ENCODE peak calls at places on chromosomes 5 and 9, in nine cellular contexts. One of them, this sample, is unnamed. For H3K4me1, the result is how much of the 10 kb centered on the place peaks cover.

GRCh38 chr9:71937070-71937625 is 25.7 kb downstream of the C9orf85 start:
- DNase-seq in PC-3: no peak
- DNase-seq in astrocyte: no peak
- DNase-seq in DND-41: no peak
- DNase-seq in mammary epithelial cell: peak
- DNase-seq in K562: no peak
- DNase-seq in mesendoderm: no peak
- DNase-seq in GM12878: no peak
- DNase-seq in IMR-90: no peak
- DNase-seq in this sample: no peak

GRCh38 chr5:38734353-38734752 is 111.5 kb upstream of the OSMR start:
- DNase-seq in PC-3: no peak
- DNase-seq in astrocyte: no peak
- DNase-seq in DND-41: no peak
- DNase-seq in mammary epithelial cell: no peak
- DNase-seq in K562: no peak
- DNase-seq in mesendoderm: peak
- DNase-seq in GM12878: no peak
- DNase-seq in IMR-90: no peak
- DNase-seq in this sample: no peak

GRCh38 chr5:160287378-160288051 is 24.8 kb downstream of the CCNJL start:
- DNase-seq in PC-3: no peak
- DNase-seq in astrocyte: peak
- DNase-seq in DND-41: no peak
- DNase-seq in mammary epithelial cell: peak
- DNase-seq in K562: no peak
- DNase-seq in mesendoderm: peak
- DNase-seq in GM12878: no peak
- DNase-seq in IMR-90: no peak
- DNase-seq in this sample: peak

GRCh38 chr5:128965011-128965637 is at the start of gene SLC27A6:
- DNase-seq in PC-3: no peak
- DNase-seq in astrocyte: no peak
- DNase-seq in DND-41: no peak
- DNase-seq in mammary epithelial cell: peak
- DNase-seq in K562: peak
- DNase-seq in mesendoderm: peak
- DNase-seq in GM12878: no peak
- DNase-seq in IMR-90: no peak
- DNase-seq in this sample: peak

GRCh38 chr9:127384016-127384730 is 12.8 kb upstream of the SLC2A8 start:
- DNase-seq in PC-3: peak
- DNase-seq in astrocyte: no peak
- DNase-seq in DND-41: no peak
- DNase-seq in mammary epithelial cell: no peak
- DNase-seq in K562: no peak
- DNase-seq in mesendoderm: no peak
- DNase-seq in GM12878: no peak
- DNase-seq in IMR-90: no peak
- DNase-seq in this sample: no peak

GRCh38 chr5:31465282-31465681 is 66.6 kb downstream of the DROSHA start:
- DNase-seq in PC-3: no peak
- DNase-seq in astrocyte: no peak
- DNase-seq in DND-41: no peak
- DNase-seq in mammary epithelial cell: no peak
- DNase-seq in K562: no peak
- DNase-seq in mesendoderm: no peak
- DNase-seq in GM12878: no peak
- DNase-seq in IMR-90: no peak
- DNase-seq in this sample: no peak

GRCh38 chr9:83384214-83384613 is 154.0 kb downstream of the FRMD3 start:
- DNase-seq in PC-3: no peak
- DNase-seq in astrocyte: no peak
- DNase-seq in DND-41: no peak
- DNase-seq in mammary epithelial cell: no peak
- DNase-seq in K562: no peak
- DNase-seq in mesendoderm: no peak
- DNase-seq in GM12878: no peak
- DNase-seq in IMR-90: no peak
- DNase-seq in this sample: no peak

GRCh38 chr9:76433406-76433805 is 25.6 kb upstream of the GCNT1 start:
- DNase-seq in PC-3: no peak
- DNase-seq in astrocyte: no peak
- DNase-seq in DND-41: no peak
- DNase-seq in mammary epithelial cell: no peak
- DNase-seq in K562: no peak
- DNase-seq in mesendoderm: no peak
- DNase-seq in GM12878: no peak
- DNase-seq in IMR-90: no peak
- DNase-seq in this sample: no peak

GRCh38 chr9:114047717-114048116 is 30.4 kb downstream of the AMBP start:
- DNase-seq in PC-3: peak
- DNase-seq in astrocyte: no peak
- DNase-seq in DND-41: no peak
- DNase-seq in mammary epithelial cell: no peak
- DNase-seq in K562: no peak
- DNase-seq in mesendoderm: peak
- DNase-seq in GM12878: no peak
- DNase-seq in IMR-90: no peak
- DNase-seq in this sample: no peak

GRCh38 chr5:150461231-150461630 is 11.7 kb upstream of the RPS14 start:
- DNase-seq in PC-3: no peak
- DNase-seq in astrocyte: no peak
- DNase-seq in DND-41: no peak
- DNase-seq in mammary epithelial cell: no peak
- DNase-seq in K562: peak
- DNase-seq in mesendoderm: peak
- DNase-seq in GM12878: peak
- DNase-seq in IMR-90: no peak
- DNase-seq in this sample: no peak
- H3K9ac ChIP-seq in PC-3: no peak
- H3K9ac ChIP-seq in astrocyte: no peak
- H3K9ac ChIP-seq in DND-41: no peak
- H3K9ac ChIP-seq in mammary epithelial cell: no peak
- H3K9ac ChIP-seq in K562: peak
- H3K9ac ChIP-seq in mesendoderm: peak
- H3K9ac ChIP-seq in GM12878: peak
- H3K9ac ChIP-seq in IMR-90: no peak
- H3K9ac ChIP-seq in this sample: no peak

GRCh38 chr5:13488254-13488931 is 456.1 kb downstream of the DNAH5 start:
- DNase-seq in PC-3: no peak
- DNase-seq in astrocyte: no peak
- DNase-seq in DND-41: no peak
- DNase-seq in mammary epithelial cell: no peak
- DNase-seq in K562: no peak
- DNase-seq in mesendoderm: no peak
- DNase-seq in GM12878: no peak
- DNase-seq in IMR-90: no peak
- DNase-seq in this sample: no peak
- H3K4me1 ChIP-seq in PC-3: under half
- H3K4me1 ChIP-seq in astrocyte: under half
- H3K4me1 ChIP-seq in DND-41: under half
- H3K4me1 ChIP-seq in mammary epithelial cell: under half
- H3K4me1 ChIP-seq in K562: under half
- H3K4me1 ChIP-seq in mesendoderm: under half
- H3K4me1 ChIP-seq in GM12878: under half
- H3K4me1 ChIP-seq in IMR-90: under half
- H3K4me1 ChIP-seq in this sample: under half

GRCh38 chr9:129428890-129429577 is 191.9 kb downstream of the C9orf50 start:
- DNase-seq in PC-3: no peak
- DNase-seq in astrocyte: no peak
- DNase-seq in DND-41: no peak
- DNase-seq in mammary epithelial cell: no peak
- DNase-seq in K562: no peak
- DNase-seq in mesendoderm: no peak
- DNase-seq in GM12878: no peak
- DNase-seq in IMR-90: no peak
- DNase-seq in this sample: no peak
- H3K9ac ChIP-seq in PC-3: no peak
- H3K9ac ChIP-seq in astrocyte: no peak
- H3K9ac ChIP-seq in DND-41: no peak
- H3K9ac ChIP-seq in mammary epithelial cell: no peak
- H3K9ac ChIP-seq in K562: no peak
- H3K9ac ChIP-seq in mesendoderm: no peak
- H3K9ac ChIP-seq in GM12878: no peak
- H3K9ac ChIP-seq in IMR-90: no peak
- H3K9ac ChIP-seq in this sample: no peak

DNA sequence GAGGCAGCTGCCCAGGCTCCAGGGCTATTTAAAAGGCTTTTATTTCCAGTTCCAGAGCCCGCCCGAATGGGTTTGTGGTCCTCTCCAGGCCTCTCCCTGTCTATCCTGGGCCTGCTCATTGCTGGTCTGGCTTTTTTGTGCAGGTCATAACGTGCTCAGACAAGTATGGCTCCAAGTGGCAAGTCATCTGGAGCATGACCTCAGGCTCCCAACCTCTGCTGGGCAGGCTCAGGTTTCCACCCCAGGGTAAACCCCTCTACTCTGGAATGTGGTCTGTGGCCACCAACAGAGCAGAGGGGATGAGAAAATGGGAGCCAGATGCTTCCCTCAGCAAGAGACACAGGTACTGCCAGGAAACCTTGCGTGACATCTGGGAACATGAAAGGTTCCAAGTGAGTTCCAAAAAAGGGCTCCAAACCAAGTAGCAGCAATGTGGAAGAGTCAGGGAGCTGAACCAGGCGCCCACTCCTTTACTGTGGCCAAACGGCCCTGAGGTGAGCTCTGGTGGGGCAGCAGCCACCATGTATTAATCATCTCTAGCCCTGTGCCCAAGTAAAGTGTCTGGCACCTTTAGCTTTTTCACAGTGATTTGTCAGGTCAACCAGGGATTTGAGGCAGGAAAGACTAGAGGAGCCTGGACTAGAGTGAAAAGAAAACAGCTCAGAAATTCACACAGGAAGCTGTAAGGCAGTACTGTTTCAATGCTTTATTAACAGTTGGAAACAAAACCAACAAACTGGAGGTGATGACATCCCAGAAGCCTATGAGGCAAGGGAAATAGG is 25.6 kb downstream of the PCDHGC5 start:
- DNase-seq in PC-3: no peak
- DNase-seq in astrocyte: peak
- DNase-seq in DND-41: no peak
- DNase-seq in mammary epithelial cell: peak
- DNase-seq in K562: no peak
- DNase-seq in mesendoderm: peak
- DNase-seq in GM12878: no peak
- DNase-seq in IMR-90: peak
- DNase-seq in this sample: no peak
- H3K4me1 ChIP-seq in PC-3: under half
- H3K4me1 ChIP-seq in astrocyte: under half
- H3K4me1 ChIP-seq in DND-41: under half
- H3K4me1 ChIP-seq in mammary epithelial cell: half or more
- H3K4me1 ChIP-seq in K562: under half
- H3K4me1 ChIP-seq in mesendoderm: under half
- H3K4me1 ChIP-seq in GM12878: half or more
- H3K4me1 ChIP-seq in IMR-90: half or more
- H3K4me1 ChIP-seq in this sample: under half

DNA sequence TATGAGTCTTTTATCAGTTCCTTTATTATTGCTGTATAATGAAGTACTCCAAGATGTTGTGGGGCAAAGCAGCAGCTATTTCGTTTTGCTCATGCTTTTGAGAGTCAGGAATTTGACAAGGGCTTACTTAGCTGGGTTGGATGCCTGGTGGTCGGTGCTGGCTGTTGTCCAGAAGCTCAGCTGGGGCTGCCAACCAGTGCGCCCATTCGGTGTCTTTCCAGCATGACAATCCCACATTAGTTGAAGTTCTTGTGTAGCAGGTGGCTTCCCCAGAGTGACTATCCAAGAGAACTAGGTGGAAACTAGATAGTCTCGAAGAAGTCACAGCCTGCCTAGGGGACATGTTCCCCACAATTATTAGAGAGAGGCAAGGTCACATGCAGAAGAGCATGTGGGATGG is 3.4 kb upstream of the FLT4 start:
- DNase-seq in PC-3: no peak
- DNase-seq in astrocyte: no peak
- DNase-seq in DND-41: no peak
- DNase-seq in mammary epithelial cell: no peak
- DNase-seq in K562: no peak
- DNase-seq in mesendoderm: no peak
- DNase-seq in GM12878: no peak
- DNase-seq in IMR-90: no peak
- DNase-seq in this sample: no peak
- H3K9ac ChIP-seq in PC-3: no peak
- H3K9ac ChIP-seq in astrocyte: no peak
- H3K9ac ChIP-seq in DND-41: no peak
- H3K9ac ChIP-seq in mammary epithelial cell: no peak
- H3K9ac ChIP-seq in K562: no peak
- H3K9ac ChIP-seq in mesendoderm: no peak
- H3K9ac ChIP-seq in GM12878: no peak
- H3K9ac ChIP-seq in IMR-90: no peak
- H3K9ac ChIP-seq in this sample: no peak

DNA sequence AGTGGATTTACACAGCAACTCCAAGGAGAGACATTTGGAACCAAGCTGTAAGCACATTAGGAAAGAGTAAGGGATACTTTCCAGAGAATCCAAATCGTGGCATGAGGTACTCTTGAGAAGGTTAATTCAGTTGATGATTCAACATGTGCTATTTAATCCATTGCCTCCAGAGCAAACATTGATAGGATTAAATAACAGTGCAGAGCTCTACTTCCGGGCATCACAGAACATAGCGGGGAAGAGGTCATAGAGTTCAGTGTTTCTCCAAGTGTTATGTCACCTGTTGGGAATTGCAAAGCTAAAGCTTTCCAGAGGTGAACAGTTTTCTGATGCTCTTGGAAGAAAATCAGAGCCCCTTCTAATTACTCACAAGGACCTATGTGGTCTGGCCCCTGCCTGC is 127.5 kb downstream of the PPP2R2B start:
- DNase-seq in PC-3: peak
- DNase-seq in astrocyte: peak
- DNase-seq in DND-41: no peak
- DNase-seq in mammary epithelial cell: no peak
- DNase-seq in K562: no peak
- DNase-seq in mesendoderm: no peak
- DNase-seq in GM12878: no peak
- DNase-seq in IMR-90: no peak
- DNase-seq in this sample: no peak
- H3K4me1 ChIP-seq in PC-3: under half
- H3K4me1 ChIP-seq in astrocyte: under half
- H3K4me1 ChIP-seq in DND-41: under half
- H3K4me1 ChIP-seq in mammary epithelial cell: under half
- H3K4me1 ChIP-seq in K562: under half
- H3K4me1 ChIP-seq in mesendoderm: under half
- H3K4me1 ChIP-seq in GM12878: under half
- H3K4me1 ChIP-seq in IMR-90: under half
- H3K4me1 ChIP-seq in this sample: under half